ENCODE peak calls at places on chromosomes 13 and 19, in six cellular contexts. One of them, this sample, is unnamed.

GRCh38 chr19:10975374-10976036 is 14.7 kb downstream of the SMARCA4 start:
- DNase-seq in A549: no peak
- DNase-seq in immature natural killer cell: no peak
- DNase-seq in tibial artery: peak
- DNase-seq in ascending aorta: peak
- DNase-seq in glomerular endothelial cell: no peak
- DNase-seq in this sample: peak

GRCh38 chr13:48562296-48563066 is 29.6 kb upstream of the RCBTB2 start:
- DNase-seq in A549: no peak
- DNase-seq in immature natural killer cell: peak
- DNase-seq in glomerular endothelial cell: no peak
- DNase-seq in ascending aorta: no peak
- DNase-seq in tibial artery: no peak
- DNase-seq in this sample: peak

GRCh38 chr19:47863514-47863936 is 4.5 kb downstream of the TPRX2 start:
- DNase-seq in A549: peak
- DNase-seq in immature natural killer cell: peak
- DNase-seq in ascending aorta: peak
- DNase-seq in glomerular endothelial cell: peak
- DNase-seq in tibial artery: peak
- DNase-seq in this sample: peak

GRCh38 chr19:44529541-44529940 is at the start of gene CEACAM20:
- DNase-seq in A549: no peak
- DNase-seq in immature natural killer cell: no peak
- DNase-seq in glomerular endothelial cell: no peak
- DNase-seq in tibial artery: peak
- DNase-seq in ascending aorta: no peak
- DNase-seq in this sample: no peak

GRCh38 chr13:98476538-98476966 is 100.4 kb downstream of the STK24 start:
- DNase-seq in glomerular endothelial cell: peak
- DNase-seq in immature natural killer cell: peak
- DNase-seq in tibial artery: no peak
- DNase-seq in A549: no peak
- DNase-seq in ascending aorta: peak
- DNase-seq in this sample: peak

GRCh38 chr13:47901451-47901850 is 99.6 kb downstream of the SUCLA2 start:
- DNase-seq in tibial artery: no peak
- DNase-seq in A549: no peak
- DNase-seq in ascending aorta: no peak
- DNase-seq in immature natural killer cell: no peak
- DNase-seq in glomerular endothelial cell: no peak
- DNase-seq in this sample: no peak

GRCh38 chr19:55172741-55173140 is 6.3 kb upstream of the DNAAF3 start:
- DNase-seq in tibial artery: no peak
- DNase-seq in glomerular endothelial cell: no peak
- DNase-seq in ascending aorta: no peak
- DNase-seq in immature natural killer cell: no peak
- DNase-seq in A549: no peak
- DNase-seq in this sample: no peak

GRCh38 chr19:38395381-38396127 is 7.1 kb downstream of the SPRED3 start:
- DNase-seq in immature natural killer cell: peak
- DNase-seq in tibial artery: no peak
- DNase-seq in ascending aorta: no peak
- DNase-seq in A549: no peak
- DNase-seq in glomerular endothelial cell: no peak
- DNase-seq in this sample: no peak

This sample was measured in upper lobe of left lung.